ENCODE peak calls at places on chromosome 11, in seven cellular contexts. Y is head of caudate nucleus, G is skeletal muscle cell, Z is RWPE1, W is progenitor cell of endocrine pancreas, S is left kidney, C is LoVo. H is an unnamed sample.

GRCh38 chr11:72162891-72163492 is 27.5 kb downstream of the FOLR3 start:
- DNase-seq in C (no peak), W (no peak), G (no peak), Y (no peak), S (no peak), Z (no peak), H (no peak)

GRCh38 chr11:1219446-1219835 is 3.4 kb upstream of the MUC5B start:
- DNase-seq in Y (no peak), Z (no peak), C (no peak), S (no peak), G (no peak), W (no peak), H (no peak)

GRCh38 chr11:94649254-94649653 is 82.1 kb downstream of the PIWIL4 start:
- DNase-seq in Y (no peak), C (no peak), S (no peak), G (no peak), Z (no peak), W (no peak), H (no peak)

GRCh38 chr11:102405501-102405900 is 47.1 kb downstream of the TMEM123 start:
- DNase-seq in Y (no peak), C (no peak), W (no peak), S (no peak), Z (no peak), G (no peak), H (no peak)

GRCh38 chr11:114317738-114318137 is 21.5 kb downstream of the NNMT start:
- DNase-seq in S (peak), Z (no peak), W (no peak), C (no peak), G (no peak), Y (no peak), H (no peak)

GRCh38 chr11:116929393-116930090 is 92.1 kb upstream of the APOA1 start:
- DNase-seq in W (no peak), Z (no peak), G (no peak), S (no peak), Y (no peak), C (no peak), H (no peak)

GRCh38 chr11:127619946-127620345 is 619.4 kb upstream of the KIRREL3 start:
- DNase-seq in S (no peak), C (no peak), W (no peak), Y (no peak), G (no peak), Z (no peak), H (no peak)

GRCh38 chr11:120123946-120124345 is 14.0 kb downstream of the TRIM29 start:
- DNase-seq in W (no peak), Y (no peak), C (peak), Z (no peak), G (no peak), S (no peak), H (no peak)

GRCh38 chr11:2250485-2250884 is 19.9 kb downstream of the ASCL2 start:
- DNase-seq in C (no peak), Y (no peak), G (no peak), W (no peak), S (no peak), Z (no peak), H (no peak)

GRCh38 chr11:64343740-64344133 is 3.7 kb downstream of the CCDC88B start:
- DNase-seq in Y (no peak), S (no peak), C (no peak), W (no peak), G (no peak), Z (no peak), H (no peak)

GRCh38 chr11:1852885-1853284 is at the start of gene LSP1:
- DNase-seq in W (no peak), S (no peak), Z (no peak), Y (no peak), G (no peak), C (no peak), H (no peak)

GRCh38 chr11:2419638-2420501 is 19.3 kb downstream of the TSSC4 start:
- DNase-seq in C (peak), W (peak), G (peak), Z (peak), Y (peak), S (peak), H (no peak)

GRCh38 chr11:2128102-2128511 is 11.1 kb downstream of the IGF2 start:
- DNase-seq in Y (no peak), Z (no peak), G (no peak), S (peak), W (peak), C (no peak), H (no peak)

GRCh38 chr11:19571906-19572305 is 140.7 kb upstream of the NAV2 start:
- DNase-seq in G (no peak), Y (no peak), W (no peak), C (no peak), S (no peak), Z (no peak), H (no peak)

GRCh38 chr11:3837793-3838192 is 3.0 kb downstream of the RHOG start:
- DNase-seq in Y (no peak), Z (no peak), G (no peak), W (no peak), S (no peak), C (no peak), H (no peak)

GRCh38 chr11:17163742-17164141 is 44.0 kb downstream of the PIK3C2A start:
- DNase-seq in Z (no peak), C (no peak), S (no peak), W (no peak), G (no peak), Y (no peak), H (no peak)

GRCh38 chr11:119166368-119167076 is 2.0 kb upstream of the NLRX1 start:
- DNase-seq in Z (peak), S (peak), Y (no peak), G (no peak), W (no peak), C (peak), H (peak)

GRCh38 chr11:116176484-116177005 is 596.2 kb downstream of the BUD13 start:
- DNase-seq in S (no peak), W (no peak), Y (no peak), C (no peak), Z (no peak), G (no peak), H (no peak)

GRCh38 chr11:557328-558132 is 3.0 kb downstream of the LMNTD2 start:
- DNase-seq in Y (no peak), G (no peak), S (no peak), Z (no peak), C (no peak), W (no peak), H (no peak)

GRCh38 chr11:69003866-69004311 is 9.2 kb downstream of the MRGPRF start:
- DNase-seq in W (no peak), Y (no peak), C (no peak), Z (no peak), G (no peak), S (no peak), H (no peak)

GRCh38 chr11:34114014-34114413 is 8.6 kb downstream of the NAT10 start:
- DNase-seq in Z (no peak), S (no peak), W (no peak), C (no peak), Y (no peak), G (no peak), H (no peak)

GRCh38 chr11:80096736-80097135 is 655.9 kb upstream of the TENM4 start:
- DNase-seq in S (no peak), Z (peak), G (peak), Y (no peak), W (no peak), C (peak), H (no peak)

GRCh38 chr11:88307749-88308425 is 29.6 kb downstream of the CTSC start:
- DNase-seq in W (no peak), Z (no peak), G (no peak), Y (no peak), C (no peak), S (no peak), H (no peak)

GRCh38 chr11:107606122-107606521 is 15.2 kb downstream of the ELMOD1 start:
- DNase-seq in S (no peak), Z (no peak), C (no peak), G (no peak), W (no peak), Y (no peak), H (no peak)

GRCh38 chr11:106585061-106585460 is 433.2 kb downstream of the GUCY1A2 start:
- DNase-seq in W (no peak), Z (no peak), G (no peak), S (peak), Y (no peak), C (no peak), H (no peak)

GRCh38 chr11:20097319-20098221 is 62.7 kb downstream of the DBX1 start:
- DNase-seq in G (peak), C (no peak), S (peak), Z (no peak), Y (no peak), W (no peak), H (no peak)

GRCh38 chr11:43282607-43283440 is 29.0 kb upstream of the API5 start:
- DNase-seq in C (peak), Y (peak), Z (peak), S (peak), G (no peak), W (peak), H (no peak)

GRCh38 chr11:57567512-57568329 is at the start of gene UBE2L6:
- DNase-seq in S (peak), G (no peak), Y (peak), C (peak), W (peak), Z (peak), H (no peak)

GRCh38 chr11:1938343-1939005 is 8.7 kb upstream of the MRPL23 start:
- DNase-seq in Y (no peak), Z (no peak), W (peak), S (no peak), G (no peak), C (no peak), H (no peak)

GRCh38 chr11:121591405-121592033 is 138.8 kb upstream of the SORL1-AS1 start:
- DNase-seq in Y (peak), W (peak), G (peak), S (peak), Z (peak), C (peak), H (no peak)